ENCODE peak calls at places on chromosomes 1 and 21, in four cellular contexts. H is fibroblast of mammary gland, L is ACHN, X is IMR-90. Y is an unnamed sample.

GRCh38 chr1:91349524-91349923 is 55.1 kb downstream of the HFM1 start:
- DNase-seq in H (peak; percentile 3), L (no peak), X (no peak), Y (no peak)

GRCh38 chr1:94670273-94670672 is 128.7 kb upstream of the F3 start:
- DNase-seq in H (no peak), L (no peak), X (peak; percentile 34), Y (no peak)

GRCh38 chr1:174276087-174276486 is 116.8 kb downstream of the RABGAP1L start:
- DNase-seq in H (no peak), L (no peak), X (no peak), Y (no peak)

GRCh38 chr1:155218854-155219591 is 10.5 kb downstream of the MTX1 start:
- DNase-seq in H (peak; percentile 76), L (peak; percentile 37), X (peak; percentile 69), Y (no peak)

GRCh38 chr1:24155011-24155782 is 12.3 kb upstream of the IL22RA1 start:
- DNase-seq in H (no peak), L (peak; percentile 18), X (no peak), Y (no peak)

GRCh38 chr1:201059871-201060555 is 36.5 kb upstream of the KIF21B start:
- DNase-seq in H (no peak), L (no peak), X (no peak), Y (no peak)

GRCh38 chr1:182598296-182598695 is 5.9 kb downstream of the RGS16 start:
- DNase-seq in H (no peak), L (no peak), X (no peak), Y (no peak)

GRCh38 chr21:39125752-39126485 is 57.3 kb downstream of the PSMG1 start:
- DNase-seq in H (peak; percentile 82), L (peak; percentile 71), X (peak; percentile 78), Y (peak; percentile 68)

GRCh38 chr1:16375521-16376359 is 8.7 kb downstream of the SZRD1 start:
- DNase-seq in H (no peak), L (no peak), X (peak; percentile 78), Y (no peak)

GRCh38 chr1:177310326-177310725 is 139.6 kb downstream of the BRINP2 start:
- DNase-seq in H (peak; percentile 82), L (no peak), X (no peak), Y (no peak)

GRCh38 chr1:231806623-231807470 is 180.3 kb downstream of the DISC1 start:
- DNase-seq in H (peak; percentile 33), L (peak; percentile 68), X (peak; percentile 8), Y (no peak)

GRCh38 chr1:30473920-30474817 is 249.2 kb downstream of the MATN1 start:
- DNase-seq in H (no peak), L (no peak), X (no peak), Y (peak; percentile 9)

Y was measured in RCC 7860.